ENCODE peak calls at places on chromosome 3, in ten cellular contexts. W is foreskin keratinocyte; X is aorta; P is CD4-positive, CD25-positive, alpha-beta regulatory T cell; N is left lung; H is IMR-90; K is pancreas; Y is right lobe of liver; Z is HCT116; L is RWPE2. E is an unnamed sample.

GRCh38 chr3:19931180-19931692 is 2.8 kb downstream of the EFHB start:
- ATAC-seq in W (no peak), X (no peak), P (no peak), N (peak; percentile 63), H (no peak), K (no peak), Y (no peak), Z (no peak), L (no peak), E (no peak)

GRCh38 chr3:56467801-56468183 is 475 bp downstream of the ERC2 start:
- ATAC-seq in W (peak; percentile 25), X (peak; percentile 9), P (no peak), N (peak; percentile 58), H (no peak), K (peak; percentile 51), Y (no peak), Z (no peak), L (peak; percentile 11), E (no peak)

GRCh38 chr3:16801698-16802097 is 83.1 kb upstream of the PLCL2 start:
- ATAC-seq in W (no peak), X (no peak), P (no peak), N (no peak), H (no peak), K (peak; percentile 70), Y (no peak), Z (no peak), L (no peak), E (no peak)

GRCh38 chr3:58742239-58742638 is 75.7 kb upstream of the FAM3D start:
- ATAC-seq in W (no peak), X (no peak), P (no peak), N (no peak), H (no peak), K (no peak), Y (no peak), Z (no peak), L (no peak), E (no peak)

GRCh38 chr3:161213644-161214043 is 7.5 kb upstream of the NMD3 start:
- ATAC-seq in W (no peak), X (no peak), P (no peak), N (no peak), H (no peak), K (no peak), Y (no peak), Z (no peak), L (no peak), E (no peak)

GRCh38 chr3:108251256-108251655 is 29.0 kb upstream of the IFT57 start:
- ATAC-seq in W (no peak), X (no peak), P (no peak), N (no peak), H (no peak), K (no peak), Y (no peak), Z (no peak), L (no peak), E (no peak)

GRCh38 chr3:41202834-41203345 is 3.6 kb downstream of the CTNNB1 start:
- ATAC-seq in W (peak; percentile 37), X (no peak), P (no peak), N (peak; percentile 26), H (no peak), K (no peak), Y (no peak), Z (no peak), L (peak; percentile 45), E (no peak)

GRCh38 chr3:17231537-17232261 is 346.9 kb downstream of the PLCL2 start:
- ATAC-seq in W (no peak), X (no peak), P (no peak), N (no peak), H (no peak), K (peak; percentile 71), Y (no peak), Z (no peak), L (no peak), E (no peak)

GRCh38 chr3:196813903-196814302 is 53.8 kb upstream of the SENP5 start:
- ATAC-seq in W (no peak), X (no peak), P (no peak), N (no peak), H (peak; percentile 62), K (no peak), Y (no peak), Z (no peak), L (no peak), E (no peak)

GRCh38 chr3:147458995-147459704 is 50.0 kb downstream of the ZIC1 start:
- ATAC-seq in W (no peak), X (no peak), P (no peak), N (no peak), H (no peak), K (no peak), Y (peak; percentile 39), Z (no peak), L (no peak), E (no peak)

GRCh38 chr3:172713316-172713715 is 2.4 kb upstream of the NCEH1 start:
- ATAC-seq in W (no peak), X (no peak), P (no peak), N (no peak), H (no peak), K (no peak), Y (no peak), Z (no peak), L (no peak), E (no peak)

GRCh38 chr3:94596887-94597537 is 534.2 kb downstream of the NSUN3 start:
- ATAC-seq in W (no peak), X (no peak), P (no peak), N (no peak), H (no peak), K (no peak), Y (no peak), Z (no peak), L (no peak), E (no peak)

DNA sequence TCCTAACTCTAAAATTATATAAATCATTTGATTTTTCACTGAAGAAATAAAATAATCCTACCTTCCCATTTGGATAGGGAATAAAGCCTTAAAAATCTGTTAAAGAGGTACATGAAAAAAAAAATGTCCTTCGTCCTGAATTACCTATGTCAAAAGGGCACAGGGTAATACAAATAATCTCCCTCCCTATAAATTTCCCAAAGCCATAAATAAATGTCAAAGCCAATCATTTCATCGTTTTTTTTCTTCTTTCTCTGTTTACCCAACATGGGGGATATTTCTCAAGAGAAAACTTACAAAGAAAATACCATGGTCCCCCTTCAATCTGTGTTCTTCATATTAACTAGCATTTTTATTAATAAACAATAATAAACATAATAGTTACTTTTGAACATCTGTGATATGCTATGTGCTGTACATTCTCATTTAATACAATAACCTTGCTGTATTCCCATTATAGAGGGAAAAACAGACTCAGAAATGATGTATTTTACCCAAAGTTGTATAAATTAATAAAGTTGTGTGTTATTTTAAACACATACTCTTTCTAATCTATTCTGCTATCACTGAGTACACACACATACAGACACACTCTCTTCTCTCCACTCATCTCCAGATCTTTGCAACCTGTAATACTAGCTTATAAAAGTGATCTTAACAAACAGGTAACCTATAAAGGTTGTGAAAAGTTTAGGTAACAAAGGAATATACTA is 910 bp upstream of the ANKRD28 start:
- ATAC-seq in W (no peak), X (no peak), P (no peak), N (no peak), H (no peak), K (no peak), Y (no peak), Z (no peak), L (no peak), E (no peak)
- H3K4me1 ChIP-seq in W (peaks cover 26% of the 10 kb centered on the region), X (no peaks in the 10 kb centered on the region), P (peaks cover 64% of the 10 kb centered on the region), N (peaks cover 2% of the 10 kb centered on the region), H (peaks cover 3% of the 10 kb centered on the region), K (peaks cover 38% of the 10 kb centered on the region), Y (no peaks in the 10 kb centered on the region), Z (peaks cover 58% of the 10 kb centered on the region), L (peaks cover 60% of the 10 kb centered on the region), E (peaks cover 59% of the 10 kb centered on the region)

GRCh38 chr3:127785711-127786265 is 36.5 kb downstream of the MGLL start:
- ATAC-seq in W (no peak), X (no peak), P (no peak), N (peak; percentile 31), H (no peak), K (no peak), Y (peak; percentile 14), Z (no peak), L (no peak), E (no peak)
- H3K4me1 ChIP-seq in W (peaks cover 9% of the 10 kb centered on the region), X (no peaks in the 10 kb centered on the region), P (no peaks in the 10 kb centered on the region), N (peaks cover 26% of the 10 kb centered on the region), H (peaks cover 39% of the 10 kb centered on the region), K (peaks cover 4% of the 10 kb centered on the region), Y (peaks cover 2% of the 10 kb centered on the region), Z (peaks cover 2% of the 10 kb centered on the region), L (peaks cover 4% of the 10 kb centered on the region), E (peaks cover 53% of the 10 kb centered on the region)

DNA sequence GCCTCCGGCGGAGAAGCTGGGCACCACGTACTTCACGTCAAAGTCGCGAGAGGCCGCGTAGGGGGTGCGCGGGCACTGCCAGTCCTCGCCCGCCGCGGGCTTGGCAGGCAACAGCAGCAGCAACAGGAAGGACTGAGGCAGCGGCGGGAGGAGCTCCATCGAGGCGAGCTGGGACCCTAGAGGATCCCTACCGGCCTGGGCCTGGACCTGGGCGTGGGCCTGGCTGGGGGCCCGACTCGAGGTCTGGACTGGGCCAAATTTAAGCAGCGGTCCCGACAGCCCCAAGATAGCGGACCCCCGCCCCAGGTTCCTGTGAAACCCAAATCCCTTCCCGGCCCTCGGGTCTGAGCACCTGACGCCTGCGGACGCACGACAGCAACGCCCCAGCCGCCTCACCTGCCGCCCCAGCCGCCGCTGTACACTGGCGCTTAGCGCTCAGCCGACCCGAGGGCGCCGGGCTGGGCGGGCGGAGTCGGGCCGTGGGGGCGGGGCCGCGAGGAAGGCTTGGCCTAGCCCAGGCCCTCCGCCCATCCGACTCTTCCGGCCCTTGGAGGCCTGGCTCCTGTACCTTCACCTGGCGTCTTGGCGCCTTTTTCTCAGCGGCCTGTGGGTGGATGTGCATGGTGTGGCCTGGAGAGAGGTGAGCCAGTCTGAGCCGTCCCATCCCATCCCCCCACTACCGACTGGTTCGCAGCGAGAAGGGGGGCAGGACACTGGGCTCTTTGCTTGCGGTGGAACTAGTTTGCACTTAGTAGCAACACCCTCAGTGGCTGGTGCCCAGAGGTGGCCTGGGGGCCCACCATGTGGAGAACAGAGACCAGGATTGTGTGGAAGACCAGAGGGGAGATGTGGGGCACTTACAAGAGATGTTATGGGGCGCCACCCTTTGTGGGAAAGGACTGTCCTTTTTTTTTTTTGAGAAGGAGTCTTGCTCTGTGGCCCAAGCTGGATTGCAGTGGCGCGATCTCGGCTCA is at the start of gene MST1R:
- ATAC-seq in W (peak; percentile 69), X (peak; percentile 85), P (peak; percentile 98), N (peak; percentile 85), H (peak; percentile 19), K (peak; percentile 90), Y (peak; percentile 83), Z (peak; percentile 74), L (peak; percentile 65), E (peak; percentile 88)
- H3K4me1 ChIP-seq in W (peaks cover 17% of the 10 kb centered on the region), X (peaks cover 3% of the 10 kb centered on the region), P (peaks cover 26% of the 10 kb centered on the region), N (peaks cover 30% of the 10 kb centered on the region), H (peaks cover 14% of the 10 kb centered on the region), K (peaks cover 28% of the 10 kb centered on the region), Y (no peaks in the 10 kb centered on the region), Z (peaks cover 60% of the 10 kb centered on the region), L (peaks cover 36% of the 10 kb centered on the region), E (peaks cover 68% of the 10 kb centered on the region)

DNA sequence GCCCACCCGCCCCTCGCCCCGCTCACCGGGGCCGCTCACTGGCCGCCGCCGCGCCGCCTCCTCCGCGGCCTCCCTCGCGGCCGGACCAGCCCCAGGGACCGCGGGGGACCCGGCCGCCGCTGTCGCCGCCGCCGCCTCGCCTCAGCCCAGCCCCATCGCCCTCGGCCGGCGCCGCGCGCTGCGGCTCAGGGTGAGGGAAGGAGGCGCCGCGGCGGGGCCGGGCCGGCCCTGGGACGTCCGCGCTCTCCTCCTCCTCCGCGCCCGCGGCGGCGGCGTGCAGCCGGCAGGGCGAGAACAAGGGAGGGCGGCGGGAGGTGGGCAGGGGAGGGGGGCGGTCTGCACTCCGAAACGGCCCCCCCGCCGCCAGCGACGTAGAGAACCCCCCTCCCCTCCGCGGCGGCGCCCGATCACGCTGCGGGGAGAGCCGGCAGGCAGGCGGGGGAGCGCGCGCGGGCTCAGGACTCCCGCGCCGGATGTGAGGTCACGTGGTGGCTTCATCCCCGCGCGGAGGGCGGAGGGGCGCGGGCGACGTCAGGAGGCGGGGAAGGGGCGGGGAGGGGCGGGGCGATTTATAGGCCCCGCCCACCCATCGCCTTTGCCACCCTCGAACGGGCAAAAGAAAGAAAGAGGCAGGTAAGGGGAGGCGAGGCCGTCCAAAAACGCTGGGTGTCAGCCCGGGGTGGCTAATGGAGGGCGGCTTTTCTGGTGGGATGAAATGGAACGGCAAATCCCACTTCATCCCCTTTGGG is at the start of gene ATP13A3:
- ATAC-seq in W (peak; percentile 73), X (peak; percentile 93), P (peak; percentile 83), N (peak; percentile 90), H (peak; percentile 81), K (peak; percentile 96), Y (peak; percentile 88), Z (peak; percentile 84), L (peak; percentile 51), E (peak; percentile 92)
- H3K4me1 ChIP-seq in W (peaks cover 21% of the 10 kb centered on the region), X (no peaks in the 10 kb centered on the region), P (peaks cover 47% of the 10 kb centered on the region), N (peaks cover 5% of the 10 kb centered on the region), H (peaks cover 21% of the 10 kb centered on the region), K (peaks cover 8% of the 10 kb centered on the region), Y (no peaks in the 10 kb centered on the region), Z (peaks cover 31% of the 10 kb centered on the region), L (peaks cover 41% of the 10 kb centered on the region), E (peaks cover 5% of the 10 kb centered on the region)

E was measured in gastroesophageal sphincter.